ENCODE peak calls at places on chromosomes 16 and 17, in six cellular contexts. I, W, X, P, K and D are unnamed samples.

GRCh38 chr17:17125136-17126084 is 80.7 kb downstream of the PLD6 start:
- DNase-seq in I (no peak), W (no peak), X (peak), P (no peak), K (no peak), D (no peak)

GRCh38 chr17:38761612-38762011 is 9.1 kb downstream of the PSMB3 start:
- DNase-seq in I (no peak), W (no peak), X (no peak), P (no peak), K (no peak), D (no peak)

GRCh38 chr17:1047177-1047885 is 50.4 kb downstream of the TIMM22 start:
- DNase-seq in I (no peak), W (no peak), X (peak), P (no peak), K (no peak), D (peak)

GRCh38 chr17:38341035-38341721 is 2.6 kb downstream of the GPR179 start:
- DNase-seq in I (no peak), W (peak), X (peak), P (no peak), K (peak), D (no peak)

GRCh38 chr16:5604770-5605169 is 507.2 kb upstream of the EEF2KMT start:
- DNase-seq in I (peak), W (no peak), X (no peak), P (no peak), K (no peak), D (no peak)

GRCh38 chr16:86910821-86911220 is 332.5 kb downstream of the FOXL1 start:
- DNase-seq in I (no peak), W (no peak), X (no peak), P (no peak), K (no peak), D (no peak)

GRCh38 chr17:2975469-2975958 is 87.9 kb downstream of the OR1D5 start:
- DNase-seq in I (no peak), W (peak), X (no peak), P (peak), K (peak), D (no peak)

GRCh38 chr16:17160285-17160854 is 310.4 kb downstream of the XYLT1 start:
- DNase-seq in I (no peak), W (no peak), X (no peak), P (no peak), K (no peak), D (no peak)

GRCh38 chr17:413706-414440 is 61.3 kb upstream of the RPH3AL start:
- DNase-seq in I (no peak), W (no peak), X (no peak), P (no peak), K (no peak), D (no peak)

GRCh38 chr16:6967796-6968195 is 364.8 kb upstream of the RBFOX1 start:
- DNase-seq in I (no peak), W (no peak), X (no peak), P (no peak), K (no peak), D (no peak)

GRCh38 chr16:6970171-6970857 is 362.3 kb upstream of the RBFOX1 start:
- DNase-seq in I (no peak), W (no peak), X (no peak), P (no peak), K (no peak), D (no peak)

GRCh38 chr16:6966925-6967324 is 365.7 kb upstream of the RBFOX1 start:
- DNase-seq in I (no peak), W (no peak), X (no peak), P (no peak), K (no peak), D (no peak)

GRCh38 chr16:6964679-6965078 is 368.0 kb upstream of the RBFOX1 start:
- DNase-seq in I (no peak), W (no peak), X (no peak), P (no peak), K (no peak), D (no peak)

DNA sequence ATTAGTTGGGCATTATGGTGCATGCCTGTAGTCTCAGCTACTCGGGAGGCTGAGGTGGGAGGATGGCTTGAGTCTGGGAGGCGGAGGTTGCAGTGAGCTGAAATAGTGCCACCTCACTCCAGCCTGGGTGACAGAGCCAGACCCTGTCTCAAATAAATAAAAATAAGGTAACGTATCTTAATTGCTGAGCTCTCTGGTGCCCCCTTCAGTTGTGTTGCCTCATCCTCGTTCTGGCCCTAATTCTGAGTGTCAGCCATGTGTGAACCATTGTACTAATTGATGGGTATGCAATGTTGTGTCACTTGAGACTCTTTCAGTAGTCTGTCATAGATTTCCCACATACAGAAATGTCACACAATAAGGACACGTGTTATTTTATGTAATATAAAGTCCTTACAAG is 363.1 kb upstream of the RBFOX1 start:
- DNase-seq in I (no peak), W (no peak), X (no peak), P (no peak), K (no peak), D (no peak)
- TF ChIP-seq CTCF in I (no peak), W (no peak), X (no peak), P (no peak), K (no peak), D (no peak)

DNA sequence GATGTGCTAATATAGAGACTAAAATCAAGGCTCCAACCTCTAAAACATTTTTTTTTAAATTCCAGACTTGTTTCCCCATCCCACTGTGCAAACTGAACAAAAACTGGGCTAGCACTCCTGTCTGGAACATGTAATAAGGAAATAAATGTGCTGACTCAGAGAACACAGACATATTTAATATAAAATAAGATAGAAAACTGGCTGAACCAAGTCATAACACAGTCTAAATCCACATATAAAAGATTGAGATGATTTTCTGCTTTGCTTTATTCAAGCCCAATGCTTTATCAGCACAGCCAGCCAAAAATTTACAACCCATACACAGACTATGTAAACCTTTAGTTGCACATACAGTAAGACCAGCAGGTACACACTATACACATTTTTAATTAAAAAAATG is 1.5 kb downstream of the STAT3 start:
- DNase-seq in I (no peak), W (no peak), X (no peak), P (no peak), K (no peak), D (no peak)
- H3K27ac ChIP-seq in I (no peak), W (peak), X (peak), P (peak), K (peak), D (no peak)

DNA sequence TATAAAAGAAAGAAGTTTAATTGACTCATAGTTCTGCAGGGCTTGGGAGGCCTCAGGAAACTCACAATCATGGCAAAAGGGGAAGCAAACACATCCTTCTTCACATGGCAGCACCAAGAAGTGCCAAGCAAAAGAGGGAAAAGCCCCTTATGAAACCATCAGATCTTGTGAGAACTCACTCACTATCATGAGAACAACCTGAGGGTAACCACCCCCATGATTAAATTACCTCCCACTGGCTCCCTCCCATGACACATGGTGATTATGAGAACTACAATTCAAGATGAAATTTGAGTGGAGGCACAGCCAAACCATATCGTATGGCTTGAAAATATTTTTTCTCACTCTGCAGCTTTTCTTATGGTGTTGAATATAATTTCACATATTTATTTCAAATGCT is 151.7 kb downstream of the ANKFN1 start:
- DNase-seq in I (no peak), W (no peak), X (no peak), P (no peak), K (no peak), D (no peak)
- TF ChIP-seq CTCF in I (no peak), W (no peak), X (no peak), P (no peak), K (no peak), D (no peak)

GRCh38 chr16:89484923-89485679 is 5.3 kb downstream of the ANKRD11 start:
- DNase-seq in I (peak), W (peak), X (peak), P (no peak), K (no peak), D (no peak)
- H3K27ac ChIP-seq in I (peak), W (peak), X (peak), P (no peak), K (peak), D (no peak)

DNA sequence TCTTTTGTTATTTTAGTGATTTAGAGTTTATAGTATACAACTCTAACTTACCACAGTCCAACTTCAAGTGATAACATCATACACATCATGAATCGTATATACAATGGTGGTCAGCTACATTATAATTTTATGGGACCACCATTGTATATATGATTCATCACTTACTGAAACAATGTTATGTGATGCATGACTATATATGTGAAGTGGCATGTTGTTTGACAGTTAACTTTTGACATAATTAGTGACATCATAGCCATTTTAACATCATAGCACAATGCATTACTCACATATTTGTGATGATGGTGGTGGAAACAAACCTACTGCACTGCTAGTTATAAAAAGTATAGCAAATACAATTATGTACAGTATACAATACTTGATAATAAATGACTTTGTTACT is 21.9 kb downstream of the DYNLL2 start:
- DNase-seq in I (no peak), W (no peak), X (no peak), P (no peak), K (no peak), D (no peak)
- TF ChIP-seq CTCF in I (no peak), W (no peak), X (no peak), P (no peak), K (no peak), D (no peak)

GRCh38 chr17:6755281-6755680 is 565 bp upstream of the XAF1 start:
- DNase-seq in I (no peak), W (peak), X (peak), P (no peak), K (peak), D (no peak)
- H3K27ac ChIP-seq in I (no peak), W (peak), X (peak), P (no peak), K (peak), D (peak)

DNA sequence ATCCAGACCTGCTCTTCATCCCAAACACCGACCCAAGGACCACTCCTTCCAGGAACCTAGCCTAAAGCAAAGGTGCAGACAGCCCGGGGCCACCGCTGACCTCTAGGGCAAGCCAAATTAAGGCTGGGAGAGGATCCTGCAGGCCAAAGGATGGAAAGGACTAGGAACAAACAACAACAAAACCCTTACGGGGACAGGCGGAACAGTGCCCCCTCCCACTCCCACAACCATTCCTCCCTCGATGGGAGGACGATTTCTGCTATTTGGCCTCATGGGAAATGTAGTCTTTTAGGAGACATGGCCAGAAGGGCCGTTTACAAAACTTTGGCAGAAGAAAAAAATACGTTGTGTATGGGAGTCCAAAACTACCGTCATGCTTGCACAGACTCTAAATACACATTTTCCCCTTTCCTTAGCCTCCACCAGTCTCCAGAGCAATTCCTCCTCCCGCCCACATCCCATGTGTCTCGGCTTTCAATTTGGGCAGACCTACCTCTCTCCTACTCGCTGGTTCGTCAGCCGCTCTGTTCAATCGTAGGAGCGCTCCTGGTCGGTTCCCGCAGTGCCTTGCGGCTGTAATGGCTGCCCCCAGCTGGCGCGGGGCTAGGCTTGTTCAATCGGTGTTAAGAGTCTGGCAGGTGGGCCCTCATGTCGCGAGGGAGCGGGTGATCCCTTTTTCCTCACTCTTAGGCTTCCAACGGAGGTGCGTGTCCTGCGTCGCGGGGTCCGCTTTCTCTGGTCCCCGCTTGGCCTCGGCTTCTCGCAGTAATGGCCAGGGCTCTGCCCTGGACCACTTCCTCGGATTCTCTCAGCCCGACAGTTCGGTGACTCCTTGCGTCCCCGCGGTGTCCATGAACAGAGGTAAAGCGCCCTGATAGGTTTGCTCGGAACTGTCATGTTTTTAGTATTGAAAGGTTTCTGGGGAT is at the start of gene ERAL1:
- DNase-seq in I (peak), W (peak), X (peak), P (peak), K (peak), D (peak)
- TF ChIP-seq CTCF in I (no peak), W (no peak), X (no peak), P (no peak), K (no peak), D (peak)